ENCODE peak calls at places on chromosomes 4 and X, in ten cellular contexts. D is CD4-positive, alpha-beta memory T cell; H is NCI-H345; J is adrenal gland; C is NCI-H1436; Q is NCI-H510A treated with DMSO at 0.1 percent for 48 hours; A is lung microvascular endothelial cell; M is left colon; Y is GDM1; U is stimulated activated CD4-positive, alpha-beta T cell treated with anti-CD3 and anti-CD28 coated beads, Interleukin-12 subunit alpha, Interleukin-12 subunit beta, amount 100 ng/mL, for 48 hours. P is an unnamed sample.

GRCh38 chr4:168480991-168481588 is 798 bp upstream of the DDX60L start:
- DNase-seq in D (peak; percentile 82), H (peak; percentile 12), J (peak; percentile 48), C (peak; percentile 45), Q (peak; percentile 50), A (peak; percentile 81), M (peak; percentile 12), Y (peak; percentile 50), U (no peak), P (peak; percentile 78)

GRCh38 chrX:155259752-155260151 is 4.5 kb downstream of the RAB39B start:
- DNase-seq in D (no peak), H (peak; percentile 33), J (no peak), C (no peak), Q (no peak), A (no peak), M (no peak), Y (no peak), U (no peak), P (no peak)

GRCh38 chr4:185672618-185673017 is 137.3 kb upstream of the PDLIM3 start:
- DNase-seq in D (no peak), H (no peak), J (no peak), C (no peak), Q (no peak), A (no peak), M (no peak), Y (no peak), U (no peak), P (no peak)

GRCh38 chr4:142416711-142417275 is 429.3 kb downstream of the INPP4B start:
- DNase-seq in D (peak; percentile 39), H (no peak), J (no peak), C (no peak), Q (no peak), A (peak; percentile 54), M (no peak), Y (no peak), U (no peak), P (peak; percentile 64)

GRCh38 chr4:35105486-35105885 is 1138.8 kb downstream of the ARAP2 start:
- DNase-seq in D (no peak), H (peak; percentile 93), J (no peak), C (peak; percentile 24), Q (peak; percentile 89), A (no peak), M (no peak), Y (no peak), U (no peak), P (no peak)

GRCh38 chr4:85402371-85402770 is 72.6 kb upstream of the ARHGAP24 start:
- DNase-seq in D (no peak), H (no peak), J (no peak), C (no peak), Q (no peak), A (peak; percentile 44), M (no peak), Y (no peak), U (no peak), P (no peak)

GRCh38 chrX:22110729-22111494 is 78.8 kb downstream of the PHEX start:
- DNase-seq in D (no peak), H (no peak), J (no peak), C (no peak), Q (no peak), A (no peak), M (no peak), Y (no peak), U (no peak), P (no peak)

GRCh38 chr4:155608231-155608885 is 58.3 kb upstream of the GUCY1A1 start:
- DNase-seq in D (no peak), H (no peak), J (no peak), C (no peak), Q (no peak), A (no peak), M (no peak), Y (no peak), U (no peak), P (no peak)

GRCh38 chr4:108846568-108846967 is 83.7 kb upstream of the ETNPPL start:
- DNase-seq in D (no peak), H (no peak), J (no peak), C (no peak), Q (no peak), A (no peak), M (no peak), Y (no peak), U (no peak), P (no peak)

GRCh38 chrX:49001521-49002090 is 458 bp downstream of the GRIPAP1 start:
- DNase-seq in D (peak; percentile 87), H (peak; percentile 25), J (peak; percentile 43), C (peak; percentile 9), Q (no peak), A (peak; percentile 65), M (peak; percentile 18), Y (peak; percentile 8), U (peak; percentile 36), P (no peak)

GRCh38 chr4:174189392-174190029 is 94.0 kb downstream of the FBXO8 start:
- DNase-seq in D (no peak), H (no peak), J (no peak), C (no peak), Q (no peak), A (no peak), M (no peak), Y (no peak), U (no peak), P (no peak)

GRCh38 chr4:176357359-176358082 is 37.8 kb downstream of the SPCS3 start:
- DNase-seq in D (no peak), H (no peak), J (no peak), C (no peak), Q (no peak), A (no peak), M (no peak), Y (no peak), U (no peak), P (no peak)

GRCh38 chr4:112552668-112553067 is 36.7 kb upstream of the NEUROG2 start:
- DNase-seq in D (no peak), H (no peak), J (no peak), C (no peak), Q (no peak), A (no peak), M (no peak), Y (no peak), U (no peak), P (no peak)

GRCh38 chr4:145302725-145303124 is 122.3 kb upstream of the OTUD4 start:
- DNase-seq in D (no peak), H (no peak), J (no peak), C (no peak), Q (no peak), A (no peak), M (no peak), Y (no peak), U (no peak), P (no peak)

GRCh38 chrX:106752101-106752678 is 25.7 kb downstream of the RNF128 start:
- DNase-seq in D (no peak), H (no peak), J (no peak), C (no peak), Q (no peak), A (no peak), M (no peak), Y (no peak), U (no peak), P (no peak)

GRCh38 chr4:5815641-5816040 is 77.2 kb downstream of the CRMP1 start:
- DNase-seq in D (no peak), H (no peak), J (no peak), C (no peak), Q (no peak), A (no peak), M (no peak), Y (no peak), U (no peak), P (no peak)

GRCh38 chrX:23052324-23052723 is 52.6 kb downstream of the DDX53 start:
- DNase-seq in D (no peak), H (no peak), J (no peak), C (no peak), Q (no peak), A (no peak), M (no peak), Y (no peak), U (no peak), P (no peak)

GRCh38 chrX:129637217-129638109 is 17.3 kb downstream of the APLN start:
- DNase-seq in D (peak; percentile 60), H (peak; percentile 59), J (peak; percentile 76), C (peak; percentile 65), Q (peak; percentile 35), A (peak; percentile 71), M (peak; percentile 68), Y (peak; percentile 63), U (peak; percentile 38), P (peak; percentile 54)

GRCh38 chrX:108090474-108091265 is 672 bp downstream of the PSMD10 start:
- DNase-seq in D (no peak), H (no peak), J (peak; percentile 1), C (no peak), Q (peak; percentile 39), A (peak; percentile 39), M (no peak), Y (no peak), U (no peak), P (no peak)

GRCh38 chr4:1234811-1235292 is 14.1 kb downstream of the CTBP1 start:
- DNase-seq in D (no peak), H (no peak), J (no peak), C (no peak), Q (no peak), A (no peak), M (peak; percentile 3), Y (no peak), U (no peak), P (no peak)

GRCh38 chrX:68841251-68842049 is 12.6 kb downstream of the EFNB1 start:
- DNase-seq in D (no peak), H (no peak), J (peak; percentile 9), C (peak; percentile 38), Q (no peak), A (no peak), M (peak; percentile 87), Y (no peak), U (no peak), P (no peak)

GRCh38 chrX:23317799-23318724 is 16.6 kb upstream of the PTCHD1 start:
- DNase-seq in D (no peak), H (no peak), J (peak; percentile 10), C (no peak), Q (no peak), A (peak; percentile 14), M (no peak), Y (peak; percentile 6), U (peak; percentile 12), P (no peak)

GRCh38 chr4:85778809-85779124 is 303.8 kb downstream of the ARHGAP24 start:
- DNase-seq in D (no peak), H (no peak), J (no peak), C (no peak), Q (no peak), A (peak; percentile 70), M (no peak), Y (no peak), U (no peak), P (no peak)

GRCh38 chr4:15163284-15163645 is 161.0 kb downstream of the CPEB2 start:
- DNase-seq in D (no peak), H (no peak), J (no peak), C (no peak), Q (no peak), A (no peak), M (no peak), Y (no peak), U (no peak), P (no peak)

GRCh38 chrX:52422884-52423283 is 54.1 kb downstream of the XAGE2 start:
- DNase-seq in D (no peak), H (no peak), J (no peak), C (no peak), Q (no peak), A (no peak), M (no peak), Y (no peak), U (no peak), P (no peak)

GRCh38 chrX:154411981-154412340 is 622 bp downstream of the TAFAZZIN start:
- DNase-seq in D (peak; percentile 58), H (peak; percentile 43), J (peak; percentile 74), C (peak; percentile 75), Q (peak; percentile 35), A (peak; percentile 46), M (peak; percentile 84), Y (peak; percentile 46), U (no peak), P (peak; percentile 32)

GRCh38 chr4:40333921-40334352 is 1.2 kb upstream of the CHRNA9 start:
- DNase-seq in D (no peak), H (peak; percentile 40), J (peak; percentile 56), C (peak; percentile 71), Q (peak; percentile 61), A (peak; percentile 76), M (no peak), Y (no peak), U (no peak), P (no peak)

GRCh38 chr4:149999485-150000074 is 78.7 kb upstream of the DCLK2 start:
- DNase-seq in D (no peak), H (peak; percentile 3), J (peak; percentile 51), C (peak; percentile 59), Q (no peak), A (peak; percentile 83), M (no peak), Y (peak; percentile 16), U (no peak), P (no peak)

P was measured in naive thymus-derived CD4-positive, alpha-beta T cell.